ENCODE peak calls at places on chromosomes 6 and 20, in eight cellular contexts. G, N, L, K, M, H, Z and D are unnamed samples.

GRCh38 chr20:62309947-62310756 is 7.4 kb downstream of the ADRM1 start:
- DNase-seq in N (no peak), K (no peak), L (no peak), Z (no peak), M (no peak), H (no peak), G (no peak), D (no peak)

GRCh38 chr6:98921038-98921437 is 26.7 kb downstream of the FBXL4 start:
- DNase-seq in Z (no peak), N (no peak), K (no peak), M (no peak), H (no peak), L (no peak), G (no peak), D (no peak)

GRCh38 chr6:38273325-38273724 is 366.4 kb downstream of the BTBD9 start:
- DNase-seq in G (no peak), K (no peak), Z (no peak), M (peak; percentile 86), L (no peak), N (no peak), H (no peak), D (no peak)

GRCh38 chr20:5402903-5403531 is 86.3 kb upstream of the PROKR2 start:
- DNase-seq in H (no peak), N (no peak), G (no peak), L (peak; percentile 43), K (peak; percentile 60), Z (peak; percentile 6), M (no peak), D (no peak)

GRCh38 chr6:138001750-138002349 is 105.4 kb downstream of the PERP start:
- DNase-seq in Z (peak; percentile 37), M (no peak), L (peak; percentile 81), G (no peak), K (no peak), H (peak; percentile 26), N (no peak), D (peak; percentile 19)

GRCh38 chr6:50842446-50842845 is 23.8 kb downstream of the TFAP2B start:
- DNase-seq in Z (no peak), G (no peak), K (peak; percentile 59), M (no peak), H (no peak), L (no peak), N (no peak), D (no peak)

GRCh38 chr6:169539176-169539897 is 162.5 kb downstream of the WDR27 start:
- DNase-seq in K (no peak), L (no peak), M (peak; percentile 54), N (no peak), H (no peak), G (no peak), Z (no peak), D (no peak)

GRCh38 chr6:130529569-130530149 is 163.8 kb downstream of the TMEM200A start:
- DNase-seq in K (no peak), L (no peak), G (no peak), Z (no peak), H (no peak), N (no peak), M (no peak), D (no peak)

GRCh38 chr6:169026175-169026574 is 227.5 kb downstream of the THBS2 start:
- DNase-seq in Z (no peak), G (no peak), K (no peak), H (no peak), L (peak; percentile 50), M (no peak), N (no peak), D (no peak)

GRCh38 chr6:106811088-106811686 is 163.3 kb downstream of the CD24 start:
- DNase-seq in M (no peak), H (no peak), N (no peak), L (no peak), K (no peak), Z (no peak), G (no peak), D (no peak)
- H3K9me3 ChIP-seq in M (peaks cover 20% of the 10 kb centered on the region), H (peaks cover 9% of the 10 kb centered on the region), N (peaks cover 43% of the 10 kb centered on the region), L (no peaks in the 10 kb centered on the region), K (peaks cover 31% of the 10 kb centered on the region), Z (peaks cover 6% of the 10 kb centered on the region), G (peaks cover 57% of the 10 kb centered on the region), D (peaks cover 14% of the 10 kb centered on the region)

GRCh38 chr6:139881251-139881650 is 506.8 kb upstream of the CITED2 start:
- DNase-seq in K (no peak), H (no peak), G (no peak), N (no peak), Z (no peak), M (no peak), L (no peak), D (no peak)
- H3K9me3 ChIP-seq in K (no peaks in the 10 kb centered on the region), H (no peaks in the 10 kb centered on the region), G (no peaks in the 10 kb centered on the region), N (no peaks in the 10 kb centered on the region), Z (no peaks in the 10 kb centered on the region), M (no peaks in the 10 kb centered on the region), L (no peaks in the 10 kb centered on the region), D (no peaks in the 10 kb centered on the region)

GRCh38 chr6:13669476-13669875 is 42.2 kb downstream of the RANBP9 start:
- DNase-seq in H (no peak), Z (no peak), N (no peak), G (no peak), M (no peak), L (no peak), K (no peak), D (no peak)

GRCh38 chr6:13673825-13674444 is 37.7 kb downstream of the RANBP9 start:
- DNase-seq in K (no peak), H (no peak), N (no peak), Z (no peak), M (no peak), G (no peak), L (no peak), D (no peak)

GRCh38 chr6:13672904-13673303 is 38.7 kb downstream of the RANBP9 start:
- DNase-seq in K (no peak), G (no peak), H (no peak), M (no peak), Z (no peak), N (no peak), L (no peak), D (no peak)

GRCh38 chr6:13673368-13673767 is 38.3 kb downstream of the RANBP9 start:
- DNase-seq in K (no peak), Z (no peak), L (no peak), N (no peak), M (no peak), H (no peak), G (no peak), D (no peak)

GRCh38 chr6:13671742-13672141 is 39.9 kb downstream of the RANBP9 start:
- DNase-seq in L (no peak), K (no peak), G (no peak), M (no peak), N (no peak), H (no peak), Z (no peak), D (no peak)
- H3K9me3 ChIP-seq in L (no peaks in the 10 kb centered on the region), K (no peaks in the 10 kb centered on the region), G (no peaks in the 10 kb centered on the region), M (no peaks in the 10 kb centered on the region), N (peaks cover 4% of the 10 kb centered on the region), H (no peaks in the 10 kb centered on the region), Z (peaks cover 33% of the 10 kb centered on the region), D (no peaks in the 10 kb centered on the region)

GRCh38 chr20:29410805-29411457 is 1846.5 kb upstream of the DEFB115 start:
- DNase-seq in Z (no peak), K (no peak), M (no peak), L (no peak), N (peak; percentile 78), G (no peak), H (no peak), D (no peak)
- H3K9me3 ChIP-seq in Z (no peaks in the 10 kb centered on the region), K (peaks cover 43% of the 10 kb centered on the region), M (no peaks in the 10 kb centered on the region), L (no peaks in the 10 kb centered on the region), N (peaks cover 4% of the 10 kb centered on the region), G (peaks cover 16% of the 10 kb centered on the region), H (no peaks in the 10 kb centered on the region), D (no peaks in the 10 kb centered on the region)

GRCh38 chr6:67541591-67541990 is 1093.5 kb upstream of the ADGRB3 start:
- DNase-seq in Z (no peak), L (no peak), K (no peak), N (no peak), M (peak; percentile 21), H (no peak), G (no peak), D (no peak)
- H3K9me3 ChIP-seq in Z (peaks cover 14% of the 10 kb centered on the region), L (no peaks in the 10 kb centered on the region), K (peaks cover 16% of the 10 kb centered on the region), N (peaks cover 12% of the 10 kb centered on the region), M (peaks cover 10% of the 10 kb centered on the region), H (no peaks in the 10 kb centered on the region), G (peaks cover 30% of the 10 kb centered on the region), D (no peaks in the 10 kb centered on the region)

GRCh38 chr20:60729119-60729900 is 522.8 kb upstream of the CDH4 start:
- DNase-seq in L (no peak), Z (no peak), G (no peak), M (no peak), N (no peak), K (peak; percentile 51), H (no peak), D (no peak)
- H3K9me3 ChIP-seq in L (no peaks in the 10 kb centered on the region), Z (no peaks in the 10 kb centered on the region), G (peaks cover 9% of the 10 kb centered on the region), M (peaks cover 17% of the 10 kb centered on the region), N (peaks cover 6% of the 10 kb centered on the region), K (no peaks in the 10 kb centered on the region), H (no peaks in the 10 kb centered on the region), D (no peaks in the 10 kb centered on the region)

DNA sequence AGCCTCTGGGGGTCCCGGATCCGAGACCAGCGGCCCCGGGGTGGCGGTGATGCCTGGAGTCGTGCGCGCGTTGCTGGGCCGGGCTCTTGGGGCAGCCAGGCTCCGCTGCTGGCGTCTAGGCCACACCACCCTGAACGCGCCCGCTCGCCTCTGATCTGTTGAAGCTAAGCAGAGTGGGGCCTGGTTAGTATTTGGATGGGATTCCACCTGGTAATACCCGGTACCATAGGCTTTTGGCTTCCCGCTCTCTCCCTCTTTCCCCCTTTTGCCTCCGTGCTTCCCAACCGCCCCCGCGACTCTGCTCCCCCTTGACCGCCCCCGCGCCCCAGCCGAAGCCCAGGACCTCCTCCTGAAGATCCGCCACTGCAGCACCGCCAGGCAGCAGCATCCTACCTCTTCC is 1383.5 kb upstream of the DEFB115 start:
- DNase-seq in M (peak; percentile 30), H (no peak), L (peak; percentile 72), G (peak; percentile 72), N (peak; percentile 90), Z (peak; percentile 58), K (peak; percentile 65), D (no peak)
- H3K9me3 ChIP-seq in M (peaks cover 24% of the 10 kb centered on the region), H (no peaks in the 10 kb centered on the region), L (no peaks in the 10 kb centered on the region), G (peaks cover 59% of the 10 kb centered on the region), N (peaks cover 4% of the 10 kb centered on the region), Z (peaks cover 4% of the 10 kb centered on the region), K (peaks cover 60% of the 10 kb centered on the region), D (no peaks in the 10 kb centered on the region)